ENCODE peak calls at places on chromosomes 13 and 19, in four cellular contexts. One of them, this sample, is unnamed.

GRCh38 chr19:37165635-37166034 is 6.9 kb downstream of the ZNF585A start:
- DNase-seq in kidney: no peak
- DNase-seq in BE2C: no peak
- DNase-seq in HFFc6: no peak
- DNase-seq in this sample: no peak

GRCh38 chr19:17751103-17751911 is at the start of gene FCHO1:
- DNase-seq in kidney: peak; percentile 84
- DNase-seq in BE2C: no peak
- DNase-seq in HFFc6: no peak
- DNase-seq in this sample: no peak

GRCh38 chr13:24116103-24116502 is 44.4 kb upstream of the SPATA13 start:
- DNase-seq in kidney: no peak
- DNase-seq in BE2C: no peak
- DNase-seq in HFFc6: no peak
- DNase-seq in this sample: no peak

GRCh38 chr13:30421093-30422055 is 919 bp upstream of the UBE2L5 start:
- DNase-seq in kidney: peak; percentile 96
- DNase-seq in BE2C: peak; percentile 63
- DNase-seq in HFFc6: peak; percentile 81
- DNase-seq in this sample: no peak

GRCh38 chr13:20451397-20451796 is 74.3 kb downstream of the CRYL1 start:
- DNase-seq in kidney: no peak
- DNase-seq in BE2C: no peak
- DNase-seq in HFFc6: no peak
- DNase-seq in this sample: no peak

GRCh38 chr19:964761-965694 is 19.1 kb upstream of the WDR18 start:
- DNase-seq in kidney: no peak
- DNase-seq in BE2C: no peak
- DNase-seq in HFFc6: peak; percentile 18
- DNase-seq in this sample: no peak

GRCh38 chr19:46880440-46880839 is 19.6 kb downstream of the ARHGAP35 start:
- DNase-seq in kidney: no peak
- DNase-seq in BE2C: no peak
- DNase-seq in HFFc6: no peak
- DNase-seq in this sample: no peak

GRCh38 chr13:52879950-52880650 is 31.7 kb upstream of the PCDH8 start:
- DNase-seq in kidney: no peak
- DNase-seq in BE2C: no peak
- DNase-seq in HFFc6: no peak
- DNase-seq in this sample: no peak

GRCh38 chr19:13831560-13832056 is 36.4 kb downstream of the ZSWIM4 start:
- DNase-seq in kidney: peak; percentile 50
- DNase-seq in BE2C: no peak
- DNase-seq in HFFc6: no peak
- DNase-seq in this sample: no peak

GRCh38 chr13:29454931-29455481 is 140.5 kb downstream of the SLC7A1 start:
- DNase-seq in kidney: no peak
- DNase-seq in BE2C: peak; percentile 34
- DNase-seq in HFFc6: peak; percentile 2
- DNase-seq in this sample: no peak

GRCh38 chr13:97043302-97043701 is 49.0 kb upstream of the OXGR1 start:
- DNase-seq in kidney: no peak
- DNase-seq in BE2C: no peak
- DNase-seq in HFFc6: no peak
- DNase-seq in this sample: no peak

GRCh38 chr13:32415019-32415418 is 12.9 kb downstream of the N4BP2L1 start:
- DNase-seq in kidney: no peak
- DNase-seq in BE2C: peak; percentile 41
- DNase-seq in HFFc6: no peak
- DNase-seq in this sample: no peak

GRCh38 chr19:18388328-18389094 is 2.6 kb downstream of the GDF15 start:
- DNase-seq in kidney: peak; percentile 96
- DNase-seq in BE2C: peak; percentile 83
- DNase-seq in HFFc6: peak; percentile 43
- DNase-seq in this sample: no peak

GRCh38 chr13:79311456-79311855 is 94.6 kb downstream of the RBM26 start:
- DNase-seq in kidney: no peak
- DNase-seq in BE2C: no peak
- DNase-seq in HFFc6: no peak
- DNase-seq in this sample: no peak

GRCh38 chr19:29671393-29672076 is 6.3 kb downstream of the PLEKHF1 start:
- DNase-seq in kidney: peak; percentile 93
- DNase-seq in BE2C: no peak
- DNase-seq in HFFc6: no peak
- DNase-seq in this sample: no peak

GRCh38 chr13:24218977-24219376 is 58.5 kb downstream of the SPATA13 start:
- DNase-seq in kidney: no peak
- DNase-seq in BE2C: no peak
- DNase-seq in HFFc6: no peak
- DNase-seq in this sample: no peak

GRCh38 chr13:97130201-97130600 is 91.9 kb upstream of the MBNL2 start:
- DNase-seq in kidney: no peak
- DNase-seq in BE2C: no peak
- DNase-seq in HFFc6: no peak
- DNase-seq in this sample: no peak

GRCh38 chr19:5801796-5802616 is 2.9 kb upstream of the NRTN start:
- DNase-seq in kidney: peak; percentile 73
- DNase-seq in BE2C: peak; percentile 87
- DNase-seq in HFFc6: peak; percentile 13
- DNase-seq in this sample: no peak

GRCh38 chr13:75927183-75927582 is 291.1 kb downstream of the LMO7 start:
- DNase-seq in kidney: no peak
- DNase-seq in BE2C: no peak
- DNase-seq in HFFc6: no peak
- DNase-seq in this sample: no peak

GRCh38 chr19:49488046-49488862 is 846 bp downstream of the RPL13A start:
- DNase-seq in kidney: no peak
- DNase-seq in BE2C: no peak
- DNase-seq in HFFc6: no peak
- DNase-seq in this sample: no peak

GRCh38 chr13:54162069-54162468 is 1133.5 kb downstream of the OLFM4 start:
- DNase-seq in kidney: no peak
- DNase-seq in BE2C: no peak
- DNase-seq in HFFc6: no peak
- DNase-seq in this sample: no peak
- TF ChIP-seq CTCF in kidney: no peak
- TF ChIP-seq CTCF in BE2C: no peak
- TF ChIP-seq CTCF in HFFc6: no peak
- TF ChIP-seq CTCF in this sample: no peak

GRCh38 chr19:2661615-2662014 is 40.9 kb downstream of the GNG7 start:
- DNase-seq in kidney: no peak
- DNase-seq in BE2C: peak; percentile 41
- DNase-seq in HFFc6: no peak
- DNase-seq in this sample: no peak
- TF ChIP-seq CTCF in kidney: no peak
- TF ChIP-seq CTCF in BE2C: peak; percentile 43
- TF ChIP-seq CTCF in HFFc6: peak; percentile 47
- TF ChIP-seq CTCF in this sample: peak; percentile 37

DNA sequence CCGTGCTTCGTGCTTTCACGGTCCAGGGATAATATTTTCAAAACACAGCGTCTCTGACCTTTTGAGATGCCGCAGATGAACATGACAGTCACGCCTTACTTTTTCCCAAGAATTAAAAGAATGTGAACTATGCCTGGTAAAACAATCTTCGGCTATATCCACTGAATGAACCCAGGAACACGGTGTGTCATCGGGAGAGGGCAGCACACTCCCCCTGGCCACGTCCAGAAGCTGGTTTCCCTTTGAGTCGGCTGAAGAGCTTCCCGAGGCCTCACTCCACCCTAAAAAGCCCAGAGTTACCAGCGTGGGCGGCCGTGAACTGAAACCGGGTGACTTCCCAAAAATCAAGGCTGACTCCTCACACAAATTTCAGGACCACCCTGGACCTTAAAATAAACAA is 22.9 kb upstream of the SHISA2 start:
- DNase-seq in kidney: no peak
- DNase-seq in BE2C: no peak
- DNase-seq in HFFc6: no peak
- DNase-seq in this sample: no peak
- TF ChIP-seq CTCF in kidney: no peak
- TF ChIP-seq CTCF in BE2C: peak; percentile 10
- TF ChIP-seq CTCF in HFFc6: no peak
- TF ChIP-seq CTCF in this sample: peak; percentile 62

DNA sequence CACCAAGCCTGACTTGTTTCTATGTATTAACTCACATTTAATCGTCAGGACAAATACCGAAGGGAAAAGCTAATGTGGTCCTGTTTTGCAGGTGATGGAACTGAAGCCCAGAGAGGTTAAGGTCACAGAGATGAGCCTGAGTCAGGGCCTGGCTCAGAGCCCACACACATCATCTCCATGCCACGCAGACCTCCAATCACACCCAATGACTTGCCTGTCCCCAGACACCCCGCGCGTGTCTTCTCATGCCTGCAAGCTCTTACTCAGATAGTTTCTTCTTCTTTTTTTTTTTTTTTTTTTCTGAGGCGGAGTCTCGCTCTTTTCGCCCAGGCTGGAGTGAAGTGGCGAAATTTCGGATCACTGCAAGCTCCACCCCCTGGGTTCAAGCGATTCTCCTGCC is 16.4 kb downstream of the SIX5 start:
- DNase-seq in kidney: no peak
- DNase-seq in BE2C: no peak
- DNase-seq in HFFc6: no peak
- DNase-seq in this sample: no peak
- TF ChIP-seq CTCF in kidney: no peak
- TF ChIP-seq CTCF in BE2C: no peak
- TF ChIP-seq CTCF in HFFc6: no peak
- TF ChIP-seq CTCF in this sample: no peak

GRCh38 chr19:4575978-4576933 is 16.8 kb upstream of the SEMA6B start:
- DNase-seq in kidney: peak; percentile 85
- DNase-seq in BE2C: peak; percentile 84
- DNase-seq in HFFc6: peak; percentile 25
- DNase-seq in this sample: peak; percentile 82
- TF ChIP-seq CTCF in kidney: peak; percentile 59
- TF ChIP-seq CTCF in BE2C: peak; percentile 75
- TF ChIP-seq CTCF in HFFc6: peak; percentile 84
- TF ChIP-seq CTCF in this sample: peak; percentile 87

DNA sequence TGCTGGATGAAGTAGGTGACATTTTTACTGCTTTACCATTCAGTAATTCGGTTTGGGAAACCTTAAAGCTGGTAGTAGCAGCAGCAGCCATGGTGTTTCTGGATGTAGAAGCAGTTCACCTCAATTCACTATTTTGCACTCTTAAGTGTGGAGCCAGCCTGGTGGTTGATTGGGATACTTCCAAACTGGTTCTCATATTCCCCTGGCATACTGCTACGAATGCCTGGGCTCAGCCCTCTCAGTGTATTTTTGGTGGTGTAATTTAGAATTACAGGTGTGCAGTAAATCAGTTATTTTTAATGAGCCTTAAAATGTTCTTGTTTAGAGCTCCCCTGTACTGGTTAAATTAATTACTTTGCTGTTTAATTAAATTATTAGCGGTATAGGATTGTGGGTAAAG is 12.4 kb downstream of the HNRNPM start:
- DNase-seq in kidney: no peak
- DNase-seq in BE2C: no peak
- DNase-seq in HFFc6: no peak
- DNase-seq in this sample: no peak
- TF ChIP-seq CTCF in kidney: no peak
- TF ChIP-seq CTCF in BE2C: no peak
- TF ChIP-seq CTCF in HFFc6: peak; percentile 23
- TF ChIP-seq CTCF in this sample: no peak

This sample was measured in chondrocyte.